ENCODE peak calls at places on chromosome 2, in four cellular contexts. One of them, this sample, is unnamed. For H3K4me1, the result is how much of the 10 kb centered on the place peaks cover.

GRCh38 chr2:56615750-56616149 is 432.0 kb downstream of the CCDC85A start:
- DNase-seq in HepG2: no peak
- DNase-seq in stomach: no peak
- DNase-seq in transverse colon: no peak
- DNase-seq in this sample: no peak

GRCh38 chr2:18378020-18378653 is 182.3 kb downstream of the RDH14 start:
- DNase-seq in transverse colon: no peak
- DNase-seq in stomach: no peak
- DNase-seq in HepG2: peak
- DNase-seq in this sample: peak

GRCh38 chr2:26579025-26579722 is 62.0 kb downstream of the CIB4 start:
- DNase-seq in transverse colon: no peak
- DNase-seq in stomach: no peak
- DNase-seq in HepG2: no peak
- DNase-seq in this sample: no peak

GRCh38 chr2:118279005-118279404 is 190.7 kb downstream of the INSIG2 start:
- DNase-seq in HepG2: no peak
- DNase-seq in stomach: no peak
- DNase-seq in transverse colon: no peak
- DNase-seq in this sample: no peak

GRCh38 chr2:178499640-178500039 is 19.4 kb downstream of the PLEKHA3 start:
- DNase-seq in transverse colon: no peak
- DNase-seq in HepG2: no peak
- DNase-seq in stomach: no peak
- DNase-seq in this sample: no peak

GRCh38 chr2:162244559-162245031 is 1.4 kb upstream of the FAP start:
- DNase-seq in stomach: no peak
- DNase-seq in transverse colon: no peak
- DNase-seq in HepG2: no peak
- DNase-seq in this sample: no peak

GRCh38 chr2:128196026-128196822 is 105.2 kb downstream of the UGGT1 start:
- DNase-seq in stomach: peak
- DNase-seq in transverse colon: peak
- DNase-seq in HepG2: peak
- DNase-seq in this sample: peak

GRCh38 chr2:4020153-4020552 is 316.8 kb downstream of the DCDC2C start:
- DNase-seq in HepG2: peak
- DNase-seq in stomach: no peak
- DNase-seq in transverse colon: no peak
- DNase-seq in this sample: no peak

GRCh38 chr2:163953390-163953907 is 217.6 kb upstream of the FIGN start:
- DNase-seq in stomach: no peak
- DNase-seq in transverse colon: no peak
- DNase-seq in HepG2: peak
- DNase-seq in this sample: no peak

GRCh38 chr2:85314884-85315242 is 12.9 kb downstream of the TGOLN2 start:
- DNase-seq in HepG2: no peak
- DNase-seq in transverse colon: peak
- DNase-seq in stomach: peak
- DNase-seq in this sample: no peak

GRCh38 chr2:133792223-133792622 is 224.0 kb upstream of the NCKAP5 start:
- DNase-seq in stomach: no peak
- DNase-seq in transverse colon: no peak
- DNase-seq in HepG2: no peak
- DNase-seq in this sample: no peak

GRCh38 chr2:3827673-3828575 is 124.5 kb downstream of the DCDC2C start:
- DNase-seq in transverse colon: no peak
- DNase-seq in HepG2: no peak
- DNase-seq in stomach: no peak
- DNase-seq in this sample: peak

GRCh38 chr2:42918041-42918440 is 125.7 kb upstream of the HAAO start:
- DNase-seq in HepG2: no peak
- DNase-seq in stomach: no peak
- DNase-seq in transverse colon: no peak
- DNase-seq in this sample: no peak

GRCh38 chr2:188278388-188279092 is 13.1 kb upstream of the GULP1 start:
- DNase-seq in transverse colon: no peak
- DNase-seq in stomach: no peak
- DNase-seq in HepG2: no peak
- DNase-seq in this sample: no peak

GRCh38 chr2:109612991-109613921 is 510 bp downstream of the SEPTIN10 start:
- DNase-seq in HepG2: peak
- DNase-seq in stomach: peak
- DNase-seq in transverse colon: peak
- DNase-seq in this sample: peak

GRCh38 chr2:173511942-173512341 is 157.3 kb downstream of the CDCA7 start:
- DNase-seq in HepG2: no peak
- DNase-seq in stomach: no peak
- DNase-seq in transverse colon: no peak
- DNase-seq in this sample: no peak

GRCh38 chr2:160635488-160635887 is 141.9 kb upstream of the RBMS1 start:
- DNase-seq in transverse colon: no peak
- DNase-seq in stomach: no peak
- DNase-seq in HepG2: no peak
- DNase-seq in this sample: no peak

GRCh38 chr2:204170419-204170818 is 233.9 kb downstream of the ICOS start:
- DNase-seq in transverse colon: no peak
- DNase-seq in HepG2: no peak
- DNase-seq in stomach: no peak
- DNase-seq in this sample: no peak
- H3K4me1 ChIP-seq in transverse colon: under half
- H3K4me1 ChIP-seq in HepG2: under half
- H3K4me1 ChIP-seq in stomach: under half
- H3K4me1 ChIP-seq in this sample: under half

GRCh38 chr2:152443771-152444170 is 108.8 kb downstream of the FMNL2 start:
- DNase-seq in HepG2: no peak
- DNase-seq in stomach: no peak
- DNase-seq in transverse colon: no peak
- DNase-seq in this sample: no peak
- H3K27ac ChIP-seq in HepG2: no peak
- H3K27ac ChIP-seq in stomach: no peak
- H3K27ac ChIP-seq in transverse colon: no peak
- H3K27ac ChIP-seq in this sample: no peak

GRCh38 chr2:28627722-28628480 is 123.7 kb upstream of the PPP1CB start:
- DNase-seq in transverse colon: no peak
- DNase-seq in HepG2: no peak
- DNase-seq in stomach: no peak
- DNase-seq in this sample: no peak

GRCh38 chr2:28630341-28630740 is 121.3 kb upstream of the PPP1CB start:
- DNase-seq in transverse colon: no peak
- DNase-seq in HepG2: no peak
- DNase-seq in stomach: no peak
- DNase-seq in this sample: no peak

GRCh38 chr2:28628987-28629386 is 122.6 kb upstream of the PPP1CB start:
- DNase-seq in HepG2: no peak
- DNase-seq in transverse colon: no peak
- DNase-seq in stomach: peak
- DNase-seq in this sample: no peak

GRCh38 chr2:28626891-28627421 is 124.7 kb upstream of the PPP1CB start:
- DNase-seq in HepG2: no peak
- DNase-seq in stomach: no peak
- DNase-seq in transverse colon: peak
- DNase-seq in this sample: no peak

DNA sequence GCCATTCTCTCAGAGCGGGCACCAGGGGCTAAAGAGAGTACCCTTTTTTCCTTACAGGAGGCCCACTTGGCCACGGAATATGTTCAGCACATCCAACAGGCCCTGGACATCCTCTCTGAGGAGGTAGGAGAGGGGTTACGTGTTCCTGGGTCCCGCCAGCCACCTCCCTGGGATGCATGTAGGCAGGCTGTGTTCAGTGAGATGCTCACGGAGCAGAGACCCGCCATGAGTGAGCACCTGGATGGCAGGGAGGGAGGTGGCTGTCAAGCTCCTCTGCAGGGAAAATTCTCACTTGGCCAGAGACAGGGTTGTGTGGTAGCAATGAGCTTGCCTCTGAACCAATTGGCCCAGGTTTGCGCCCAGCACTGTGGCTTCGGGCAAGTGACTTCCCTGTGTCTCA is 123.1 kb upstream of the PPP1CB start:
- DNase-seq in transverse colon: no peak
- DNase-seq in HepG2: no peak
- DNase-seq in stomach: no peak
- DNase-seq in this sample: no peak
- TF ChIP-seq POLR2AphosphoS5 in transverse colon: no peak
- TF ChIP-seq POLR2AphosphoS5 in HepG2: no peak
- TF ChIP-seq POLR2AphosphoS5 in stomach: no peak
- TF ChIP-seq POLR2AphosphoS5 in this sample: no peak

GRCh38 chr2:105391763-105392662 is 6.8 kb downstream of the FHL2 start:
- DNase-seq in transverse colon: peak
- DNase-seq in HepG2: no peak
- DNase-seq in stomach: no peak
- DNase-seq in this sample: no peak
- H3K4me1 ChIP-seq in transverse colon: under half
- H3K4me1 ChIP-seq in HepG2: half or more
- H3K4me1 ChIP-seq in stomach: half or more
- H3K4me1 ChIP-seq in this sample: under half

DNA sequence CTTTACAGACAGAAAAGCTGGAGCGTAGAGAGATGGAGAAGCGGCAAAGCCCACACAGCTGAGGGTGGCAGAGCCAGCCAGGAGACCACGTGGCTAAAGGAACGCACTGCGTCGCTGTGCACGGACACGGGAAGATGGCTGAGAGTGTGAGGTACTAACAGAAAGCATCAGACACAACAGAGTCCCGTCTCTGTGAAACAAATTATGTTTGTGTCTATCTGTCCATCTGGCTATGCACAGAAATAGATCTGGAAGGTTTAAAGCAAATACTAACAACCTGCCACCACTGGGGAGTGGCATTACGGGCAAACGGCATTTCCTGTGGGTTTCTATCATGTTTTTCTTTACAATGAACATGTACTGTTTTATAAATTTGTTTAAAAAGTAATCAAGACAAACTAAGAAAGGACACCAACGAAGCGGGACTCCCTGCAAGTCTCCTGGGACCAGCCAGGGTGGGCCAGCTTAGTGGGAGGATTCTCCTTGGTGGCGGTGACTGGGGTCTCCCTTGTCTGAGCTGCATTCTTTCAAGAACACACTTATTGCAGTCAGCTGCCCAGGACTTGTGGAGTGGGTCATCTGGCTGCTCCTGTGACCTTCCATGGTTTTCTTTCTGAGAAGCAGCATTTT is 262.1 kb downstream of the TWIST2 start:
- DNase-seq in stomach: no peak
- DNase-seq in transverse colon: no peak
- DNase-seq in HepG2: no peak
- DNase-seq in this sample: no peak
- H3K27ac ChIP-seq in stomach: peak
- H3K27ac ChIP-seq in transverse colon: peak
- H3K27ac ChIP-seq in HepG2: no peak
- H3K27ac ChIP-seq in this sample: peak

DNA sequence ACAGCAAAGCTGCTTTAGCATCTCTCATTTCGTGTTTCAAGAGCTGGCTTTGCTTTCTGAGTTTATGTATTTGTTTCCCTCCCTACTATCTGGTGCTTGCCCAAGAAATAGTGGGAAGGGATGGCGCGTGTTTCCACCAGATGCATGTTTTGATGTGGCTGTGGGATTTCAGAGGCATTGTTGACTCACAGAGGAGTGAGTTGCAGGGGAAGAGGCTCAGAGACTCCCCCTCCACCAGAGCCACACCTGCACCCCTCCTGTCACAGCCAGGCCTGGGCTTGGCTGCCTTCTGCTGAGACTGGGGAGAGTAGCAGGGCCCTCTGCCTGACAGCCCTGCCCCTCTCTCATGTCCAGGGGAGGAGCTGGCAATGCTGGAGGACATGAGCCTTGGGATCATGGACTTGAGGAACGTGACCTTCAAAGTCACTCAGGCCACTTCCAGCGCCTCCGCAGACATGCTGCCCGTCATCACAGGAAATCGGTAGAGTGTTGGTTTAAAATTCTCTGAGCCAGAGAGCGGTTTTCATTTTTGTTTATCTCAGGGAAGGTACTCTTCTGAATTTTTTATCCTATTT is 42.9 kb downstream of the COA5 start:
- DNase-seq in HepG2: no peak
- DNase-seq in stomach: no peak
- DNase-seq in transverse colon: no peak
- DNase-seq in this sample: no peak
- TF ChIP-seq POLR2AphosphoS5 in HepG2: no peak
- TF ChIP-seq POLR2AphosphoS5 in stomach: no peak
- TF ChIP-seq POLR2AphosphoS5 in transverse colon: no peak
- TF ChIP-seq POLR2AphosphoS5 in this sample: no peak

GRCh38 chr2:201151127-201152074 is 31.5 kb upstream of the CASP10 start:
- DNase-seq in stomach: no peak
- DNase-seq in transverse colon: no peak
- DNase-seq in HepG2: peak
- DNase-seq in this sample: no peak
- H3K4me1 ChIP-seq in stomach: under half
- H3K4me1 ChIP-seq in transverse colon: under half
- H3K4me1 ChIP-seq in HepG2: under half
- H3K4me1 ChIP-seq in this sample: under half

DNA sequence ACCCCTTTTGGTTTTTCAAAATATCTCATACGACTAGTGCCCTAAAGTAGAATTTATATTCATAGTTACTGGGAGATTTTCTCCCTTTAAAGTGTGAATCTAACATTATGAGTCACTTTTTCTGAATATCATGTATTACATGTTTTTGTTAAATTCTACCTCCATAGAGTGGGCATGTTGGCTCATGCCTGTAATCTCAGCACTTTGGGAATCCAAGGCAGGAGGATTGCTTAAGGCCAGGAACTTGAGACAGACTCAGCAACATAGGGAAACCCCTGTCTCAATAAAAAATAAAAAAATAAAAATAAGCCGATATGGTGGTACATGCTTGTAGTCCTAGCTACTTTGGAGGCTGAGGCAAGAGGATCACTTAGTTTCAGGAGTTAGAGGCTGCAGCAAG is 45.3 kb upstream of the UNC80 start:
- DNase-seq in transverse colon: no peak
- DNase-seq in HepG2: no peak
- DNase-seq in stomach: no peak
- DNase-seq in this sample: no peak
- H3K27ac ChIP-seq in transverse colon: no peak
- H3K27ac ChIP-seq in HepG2: no peak
- H3K27ac ChIP-seq in stomach: no peak
- H3K27ac ChIP-seq in this sample: no peak